ENCODE peak calls at places on chromosomes 16 and 17, in eight cellular contexts. One of them, this sample, is unnamed.
A peak's percentile ranks its signal among the peaks of the same experiment; 100 is the strongest.

GRCh38 chr16:87150359-87151280 is 166.6 kb downstream of the C16orf95 start:
- DNase-seq in ovary: no peak
- DNase-seq in prostate gland: no peak
- DNase-seq in suprapubic skin: no peak
- DNase-seq in testis: no peak
- DNase-seq in breast epithelium: no peak
- DNase-seq in stomach: no peak
- DNase-seq in heart left ventricle: no peak
- DNase-seq in this sample: no peak

GRCh38 chr16:13935408-13935807 is 15.5 kb downstream of the ERCC4 start:
- DNase-seq in breast epithelium: no peak
- DNase-seq in ovary: no peak
- DNase-seq in testis: peak; percentile 50
- DNase-seq in heart left ventricle: no peak
- DNase-seq in suprapubic skin: no peak
- DNase-seq in prostate gland: no peak
- DNase-seq in stomach: no peak
- DNase-seq in this sample: no peak

GRCh38 chr16:19432429-19432828 is 14.7 kb downstream of the TMC5 start:
- DNase-seq in stomach: no peak
- DNase-seq in heart left ventricle: no peak
- DNase-seq in testis: no peak
- DNase-seq in ovary: no peak
- DNase-seq in breast epithelium: no peak
- DNase-seq in prostate gland: peak; percentile 40
- DNase-seq in suprapubic skin: no peak
- DNase-seq in this sample: no peak

GRCh38 chr16:12459401-12459791 is 344.3 kb downstream of the CPPED1 start:
- DNase-seq in prostate gland: no peak
- DNase-seq in breast epithelium: peak; percentile 49
- DNase-seq in stomach: peak; percentile 28
- DNase-seq in heart left ventricle: peak; percentile 76
- DNase-seq in testis: peak; percentile 30
- DNase-seq in ovary: no peak
- DNase-seq in suprapubic skin: no peak
- DNase-seq in this sample: peak; percentile 29

GRCh38 chr17:50638572-50638850 is 3.8 kb downstream of the ABCC3 start:
- DNase-seq in heart left ventricle: no peak
- DNase-seq in stomach: no peak
- DNase-seq in testis: no peak
- DNase-seq in suprapubic skin: no peak
- DNase-seq in breast epithelium: no peak
- DNase-seq in ovary: no peak
- DNase-seq in prostate gland: no peak
- DNase-seq in this sample: no peak

GRCh38 chr17:57294629-57295501 is 38.5 kb downstream of the MSI2 start:
- DNase-seq in suprapubic skin: no peak
- DNase-seq in ovary: no peak
- DNase-seq in heart left ventricle: no peak
- DNase-seq in testis: no peak
- DNase-seq in breast epithelium: no peak
- DNase-seq in prostate gland: no peak
- DNase-seq in stomach: no peak
- DNase-seq in this sample: peak; percentile 92

GRCh38 chr17:64148699-64149098 is 18.8 kb upstream of the ERN1 start:
- DNase-seq in stomach: peak; percentile 41
- DNase-seq in ovary: no peak
- DNase-seq in testis: peak; percentile 34
- DNase-seq in heart left ventricle: no peak
- DNase-seq in suprapubic skin: peak; percentile 51
- DNase-seq in breast epithelium: no peak
- DNase-seq in prostate gland: no peak
- DNase-seq in this sample: peak; percentile 91

GRCh38 chr16:86508947-86509758 is 1.2 kb upstream of the FOXF1 start:
- DNase-seq in suprapubic skin: no peak
- DNase-seq in heart left ventricle: peak; percentile 82
- DNase-seq in prostate gland: no peak
- DNase-seq in breast epithelium: no peak
- DNase-seq in ovary: peak; percentile 19
- DNase-seq in stomach: no peak
- DNase-seq in testis: no peak
- DNase-seq in this sample: no peak

GRCh38 chr16:27096375-27096774 is 29.6 kb downstream of the C16orf82 start:
- DNase-seq in prostate gland: no peak
- DNase-seq in breast epithelium: peak; percentile 19
- DNase-seq in heart left ventricle: no peak
- DNase-seq in stomach: no peak
- DNase-seq in testis: no peak
- DNase-seq in ovary: no peak
- DNase-seq in suprapubic skin: no peak
- DNase-seq in this sample: no peak

GRCh38 chr17:33873218-33873617 is 381.9 kb upstream of the CCL2 start:
- DNase-seq in prostate gland: no peak
- DNase-seq in stomach: no peak
- DNase-seq in heart left ventricle: no peak
- DNase-seq in testis: no peak
- DNase-seq in ovary: no peak
- DNase-seq in suprapubic skin: no peak
- DNase-seq in breast epithelium: no peak
- DNase-seq in this sample: no peak

GRCh38 chr16:87636741-87637140 is 34.4 kb downstream of the JPH3 start:
- DNase-seq in suprapubic skin: no peak
- DNase-seq in prostate gland: no peak
- DNase-seq in heart left ventricle: no peak
- DNase-seq in testis: no peak
- DNase-seq in breast epithelium: no peak
- DNase-seq in stomach: no peak
- DNase-seq in ovary: no peak
- DNase-seq in this sample: no peak

GRCh38 chr17:63497708-63498483 is 21.0 kb downstream of the ACE start:
- DNase-seq in testis: no peak
- DNase-seq in breast epithelium: no peak
- DNase-seq in suprapubic skin: no peak
- DNase-seq in prostate gland: no peak
- DNase-seq in heart left ventricle: peak; percentile 43
- DNase-seq in stomach: no peak
- DNase-seq in ovary: no peak
- DNase-seq in this sample: no peak

GRCh38 chr17:63698381-63698885 is 1.5 kb downstream of the LIMD2 start:
- DNase-seq in prostate gland: no peak
- DNase-seq in heart left ventricle: no peak
- DNase-seq in breast epithelium: no peak
- DNase-seq in testis: no peak
- DNase-seq in ovary: no peak
- DNase-seq in stomach: peak; percentile 30
- DNase-seq in suprapubic skin: no peak
- DNase-seq in this sample: no peak

GRCh38 chr16:85389679-85390470 is 223.2 kb upstream of the GSE1 start:
- DNase-seq in stomach: no peak
- DNase-seq in testis: peak; percentile 14
- DNase-seq in heart left ventricle: peak; percentile 28
- DNase-seq in prostate gland: no peak
- DNase-seq in breast epithelium: no peak
- DNase-seq in suprapubic skin: peak; percentile 62
- DNase-seq in ovary: peak; percentile 10
- DNase-seq in this sample: no peak

GRCh38 chr17:8857919-8858318 is 9.6 kb downstream of the PIK3R6 start:
- DNase-seq in breast epithelium: no peak
- DNase-seq in ovary: no peak
- DNase-seq in prostate gland: no peak
- DNase-seq in suprapubic skin: no peak
- DNase-seq in heart left ventricle: no peak
- DNase-seq in stomach: no peak
- DNase-seq in testis: no peak
- DNase-seq in this sample: no peak

GRCh38 chr16:3625911-3626732 is 14.7 kb upstream of the SLX4 start:
- DNase-seq in stomach: no peak
- DNase-seq in prostate gland: no peak
- DNase-seq in breast epithelium: no peak
- DNase-seq in testis: no peak
- DNase-seq in suprapubic skin: no peak
- DNase-seq in ovary: no peak
- DNase-seq in heart left ventricle: no peak
- DNase-seq in this sample: no peak

GRCh38 chr16:84294196-84295142 is at the start of gene WFDC1:
- DNase-seq in ovary: no peak
- DNase-seq in prostate gland: no peak
- DNase-seq in heart left ventricle: peak; percentile 71
- DNase-seq in stomach: no peak
- DNase-seq in testis: no peak
- DNase-seq in suprapubic skin: no peak
- DNase-seq in breast epithelium: no peak
- DNase-seq in this sample: no peak

GRCh38 chr16:47258874-47259461 is 115.2 kb upstream of the NETO2 start:
- DNase-seq in breast epithelium: no peak
- DNase-seq in testis: peak; percentile 32
- DNase-seq in suprapubic skin: no peak
- DNase-seq in heart left ventricle: no peak
- DNase-seq in ovary: no peak
- DNase-seq in prostate gland: no peak
- DNase-seq in stomach: no peak
- DNase-seq in this sample: no peak

GRCh38 chr16:58948244-58948643 is 214.1 kb upstream of the GOT2 start:
- DNase-seq in prostate gland: no peak
- DNase-seq in breast epithelium: no peak
- DNase-seq in stomach: no peak
- DNase-seq in heart left ventricle: no peak
- DNase-seq in testis: no peak
- DNase-seq in ovary: no peak
- DNase-seq in suprapubic skin: no peak
- DNase-seq in this sample: no peak
- H3K27ac ChIP-seq in prostate gland: no peak overlapping the region
- H3K27ac ChIP-seq in breast epithelium: no peak overlapping the region
- H3K27ac ChIP-seq in stomach: no peak overlapping the region
- H3K27ac ChIP-seq in heart left ventricle: no peak overlapping the region
- H3K27ac ChIP-seq in testis: no peak overlapping the region
- H3K27ac ChIP-seq in ovary: no peak overlapping the region
- H3K27ac ChIP-seq in suprapubic skin: no peak overlapping the region
- H3K27ac ChIP-seq in this sample: no peak overlapping the region

GRCh38 chr17:74582633-74583032 is 9.4 kb downstream of the CD300LD start:
- DNase-seq in heart left ventricle: no peak
- DNase-seq in prostate gland: no peak
- DNase-seq in stomach: no peak
- DNase-seq in testis: no peak
- DNase-seq in suprapubic skin: no peak
- DNase-seq in ovary: no peak
- DNase-seq in breast epithelium: no peak
- DNase-seq in this sample: no peak
- TF ChIP-seq POLR2A in heart left ventricle: no peak
- TF ChIP-seq POLR2A in prostate gland: no peak
- TF ChIP-seq POLR2A in stomach: no peak
- TF ChIP-seq POLR2A in testis: no peak
- TF ChIP-seq POLR2A in suprapubic skin: no peak
- TF ChIP-seq POLR2A in ovary: no peak
- TF ChIP-seq POLR2A in breast epithelium: no peak
- TF ChIP-seq POLR2A in this sample: no peak

DNA sequence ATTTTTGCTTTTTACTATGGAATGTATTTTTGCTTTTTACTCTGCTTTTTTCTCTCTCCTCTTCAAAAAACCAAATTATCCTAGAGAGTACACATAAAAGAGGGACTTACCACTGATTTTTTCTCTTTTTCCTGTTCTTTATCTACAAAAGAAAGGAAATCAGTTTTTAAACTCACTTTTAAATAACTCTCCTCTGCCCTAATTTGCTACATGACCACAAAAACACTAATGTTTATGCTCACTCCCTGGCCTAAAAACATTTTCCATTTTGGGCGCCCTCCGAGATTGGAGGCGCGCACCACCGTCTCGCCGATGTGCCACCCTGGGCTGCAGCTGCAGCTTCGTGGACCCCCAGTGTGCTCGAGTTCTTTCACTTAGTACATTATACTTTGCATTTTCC is 1.1 kb downstream of the TK2 start:
- DNase-seq in testis: no peak
- DNase-seq in heart left ventricle: no peak
- DNase-seq in stomach: no peak
- DNase-seq in suprapubic skin: no peak
- DNase-seq in prostate gland: no peak
- DNase-seq in breast epithelium: no peak
- DNase-seq in ovary: no peak
- DNase-seq in this sample: no peak
- H3K27ac ChIP-seq in testis: peak overlapping the region; percentile 93
- H3K27ac ChIP-seq in heart left ventricle: peak overlapping the region; percentile 88
- H3K27ac ChIP-seq in stomach: peak overlapping the region; percentile 94
- H3K27ac ChIP-seq in suprapubic skin: peak overlapping the region; percentile 92
- H3K27ac ChIP-seq in prostate gland: peak overlapping the region; percentile 95
- H3K27ac ChIP-seq in breast epithelium: peak overlapping the region; percentile 97
- H3K27ac ChIP-seq in ovary: peak overlapping the region; percentile 94
- H3K27ac ChIP-seq in this sample: peak overlapping the region; percentile 96

GRCh38 chr17:46764335-46764708 is 54.2 kb downstream of the WNT3 start:
- DNase-seq in stomach: peak; percentile 15
- DNase-seq in breast epithelium: no peak
- DNase-seq in prostate gland: no peak
- DNase-seq in testis: no peak
- DNase-seq in heart left ventricle: no peak
- DNase-seq in suprapubic skin: no peak
- DNase-seq in ovary: no peak
- DNase-seq in this sample: no peak

GRCh38 chr17:46765491-46765890 is 53.0 kb downstream of the WNT3 start:
- DNase-seq in stomach: peak; percentile 16
- DNase-seq in breast epithelium: no peak
- DNase-seq in testis: no peak
- DNase-seq in prostate gland: no peak
- DNase-seq in heart left ventricle: no peak
- DNase-seq in ovary: no peak
- DNase-seq in suprapubic skin: no peak
- DNase-seq in this sample: no peak

GRCh38 chr17:46763416-46763815 is 55.1 kb downstream of the WNT3 start:
- DNase-seq in prostate gland: no peak
- DNase-seq in stomach: peak; percentile 8
- DNase-seq in breast epithelium: no peak
- DNase-seq in suprapubic skin: no peak
- DNase-seq in heart left ventricle: no peak
- DNase-seq in testis: no peak
- DNase-seq in ovary: no peak
- DNase-seq in this sample: no peak

GRCh38 chr17:46766493-46767491 is 51.7 kb downstream of the WNT3 start:
- DNase-seq in ovary: no peak
- DNase-seq in testis: no peak
- DNase-seq in breast epithelium: no peak
- DNase-seq in heart left ventricle: peak; percentile 23
- DNase-seq in prostate gland: no peak
- DNase-seq in suprapubic skin: peak; percentile 30
- DNase-seq in stomach: peak; percentile 18
- DNase-seq in this sample: no peak

DNA sequence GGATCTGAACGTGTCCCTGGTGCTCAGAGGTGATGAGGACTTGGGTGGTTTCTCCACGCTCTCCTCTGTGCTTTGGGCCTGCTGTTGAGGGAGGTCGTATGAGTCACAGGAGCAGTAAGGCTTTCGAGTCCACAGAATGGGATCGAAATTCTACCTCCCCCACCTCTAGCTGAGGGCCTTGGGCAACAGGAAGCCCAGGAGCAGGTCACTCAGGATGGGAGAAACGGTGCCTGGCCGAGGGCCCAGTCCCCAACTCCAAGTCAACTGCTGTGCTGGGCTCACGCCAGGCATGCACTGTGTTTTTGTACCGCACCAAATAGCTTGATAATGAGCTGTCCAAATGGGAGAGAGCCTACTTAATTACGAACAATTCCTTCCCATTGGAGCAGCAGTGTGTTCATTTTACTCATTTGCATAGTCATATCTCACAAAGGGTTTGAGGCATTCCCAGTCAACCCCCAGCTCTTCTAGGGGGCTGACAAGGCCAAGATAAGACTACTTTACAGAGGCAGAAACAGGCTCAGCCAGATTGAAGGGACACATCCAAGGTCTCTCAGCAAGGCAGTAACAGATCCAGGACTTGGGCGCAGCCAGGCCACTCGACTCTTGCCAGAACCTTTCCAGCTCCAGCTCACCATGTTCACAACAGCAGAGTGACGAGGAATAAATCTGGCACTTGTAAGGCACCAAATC is 53.6 kb downstream of the WNT3 start:
- DNase-seq in suprapubic skin: no peak
- DNase-seq in prostate gland: no peak
- DNase-seq in heart left ventricle: peak; percentile 81
- DNase-seq in ovary: no peak
- DNase-seq in breast epithelium: no peak
- DNase-seq in testis: peak; percentile 45
- DNase-seq in stomach: peak; percentile 72
- DNase-seq in this sample: no peak
- TF ChIP-seq POLR2A in suprapubic skin: no peak
- TF ChIP-seq POLR2A in prostate gland: no peak
- TF ChIP-seq POLR2A in heart left ventricle: no peak
- TF ChIP-seq POLR2A in ovary: no peak
- TF ChIP-seq POLR2A in breast epithelium: no peak
- TF ChIP-seq POLR2A in testis: no peak
- TF ChIP-seq POLR2A in stomach: no peak
- TF ChIP-seq POLR2A in this sample: no peak